ENCODE peak calls at places on chromosomes 16 and 17, in nine cellular contexts. O is naive B cell; Q is hypothalamus; F is ACHN; D is SK-N-MC; C is non-pigmented ciliary epithelial cell; V is stimulated activated CD8-positive, alpha-beta memory T cell treated with anti-CD3 and anti-CD28 coated beads, Interleukin-4, amount 100 ng/mL, for 1 hour; S is AG08396; T is activated CD4-positive, CD25-positive, alpha-beta regulatory T cell. A is an unnamed sample.

GRCh38 chr16:57530104-57530522 is 6.3 kb downstream of the CCDC102A start:
- DNase-seq in V (no peak), C (no peak), O (peak), D (no peak), F (peak), T (peak), S (peak), Q (no peak), A (no peak)

GRCh38 chr17:57762375-57762916 is 17.3 kb upstream of the CCDC182 start:
- DNase-seq in D (no peak), Q (no peak), S (no peak), F (no peak), O (no peak), C (no peak), T (no peak), V (no peak), A (no peak)

GRCh38 chr17:73511716-73512115 is 132.5 kb downstream of the SDK2 start:
- DNase-seq in V (no peak), O (no peak), T (no peak), D (no peak), S (no peak), C (no peak), Q (no peak), F (no peak), A (no peak)

GRCh38 chr16:68227183-68227793 is 8.6 kb downstream of the ESRP2 start:
- DNase-seq in F (no peak), O (no peak), Q (no peak), S (no peak), C (no peak), D (no peak), V (no peak), T (no peak), A (no peak)

GRCh38 chr17:68480885-68481284 is 23.6 kb upstream of the WIPI1 start:
- DNase-seq in V (no peak), Q (no peak), F (no peak), T (no peak), S (no peak), D (no peak), O (no peak), C (no peak), A (no peak)

GRCh38 chr17:72404872-72405271 is 284.1 kb downstream of the SOX9 start:
- DNase-seq in S (no peak), F (no peak), D (no peak), V (no peak), O (no peak), C (peak), T (no peak), Q (no peak), A (no peak)

GRCh38 chr16:4339909-4340308 is 11.2 kb downstream of the PAM16 start:
- DNase-seq in D (no peak), O (no peak), T (no peak), Q (no peak), C (no peak), F (no peak), S (no peak), V (no peak), A (peak)

GRCh38 chr17:65154770-65155589 is 17.8 kb downstream of the RGS9 start:
- DNase-seq in T (no peak), V (no peak), Q (no peak), O (peak), D (no peak), C (no peak), S (peak), F (peak), A (no peak)

GRCh38 chr16:63998-64913 is 8.2 kb downstream of the RHBDF1 start:
- DNase-seq in Q (no peak), V (no peak), T (no peak), S (no peak), C (no peak), O (no peak), F (no peak), D (no peak), A (no peak)

GRCh38 chr17:2780256-2780655 is 16.0 kb upstream of the RAP1GAP2 start:
- DNase-seq in C (no peak), O (no peak), F (no peak), T (no peak), V (no peak), Q (no peak), S (no peak), D (no peak), A (no peak)

GRCh38 chr17:69654981-69655581 is 240.6 kb downstream of the MAP2K6 start:
- DNase-seq in V (no peak), T (no peak), F (peak), O (no peak), S (peak), D (no peak), Q (no peak), C (no peak), A (no peak)

GRCh38 chr17:66555605-66556004 is 253.2 kb downstream of the PRKCA start:
- DNase-seq in F (no peak), T (no peak), D (no peak), C (no peak), V (no peak), O (no peak), S (no peak), Q (no peak), A (no peak)

GRCh38 chr16:71882505-71883192 is 1.3 kb downstream of the ZNF821 start:
- DNase-seq in Q (peak), O (peak), D (no peak), T (peak), V (peak), S (peak), F (peak), C (peak), A (no peak)

GRCh38 chr16:48318630-48319029 is 66.6 kb downstream of the SIAH1 start:
- DNase-seq in C (peak), O (peak), Q (peak), S (no peak), T (no peak), F (no peak), V (no peak), D (no peak), A (no peak)

GRCh38 chr17:2892305-2892971 is 96.2 kb downstream of the RAP1GAP2 start:
- DNase-seq in O (no peak), S (peak), D (no peak), V (no peak), F (peak), T (no peak), Q (no peak), C (peak), A (no peak)

GRCh38 chr17:5418858-5419355 is 555 bp downstream of the NUP88 start:
- DNase-seq in V (peak), C (no peak), O (peak), T (peak), D (no peak), Q (no peak), S (no peak), F (peak), A (no peak)

GRCh38 chr17:20721151-20721550 is 141.6 kb downstream of the CDRT15L2 start:
- DNase-seq in O (no peak), V (no peak), D (no peak), S (no peak), C (no peak), T (no peak), Q (no peak), F (no peak), A (no peak)

GRCh38 chr16:89303604-89304003 is 86.1 kb downstream of the ZNF778 start:
- DNase-seq in S (no peak), D (no peak), T (no peak), O (peak), V (no peak), F (no peak), Q (no peak), C (no peak), A (no peak)

GRCh38 chr17:78242024-78242742 is 10.8 kb downstream of the TMEM235 start:
- DNase-seq in O (peak), F (no peak), Q (no peak), T (no peak), D (no peak), S (no peak), C (no peak), V (no peak), A (no peak)

GRCh38 chr16:29807426-29808218 is 1.3 kb downstream of the MAZ start:
- DNase-seq in F (peak), T (peak), V (peak), O (peak), D (peak), C (peak), Q (peak), S (peak), A (peak)

GRCh38 chr17:4142107-4142900 is 526 bp downstream of the ZZEF1 start:
- DNase-seq in V (peak), C (no peak), Q (no peak), D (no peak), T (peak), O (no peak), F (peak), S (peak), A (peak)

GRCh38 chr16:70684146-70685060 is 1.4 kb downstream of the MTSS2 start:
- DNase-seq in V (no peak), Q (peak), D (no peak), T (no peak), C (no peak), O (no peak), S (no peak), F (no peak), A (no peak)

GRCh38 chr16:65153365-65154105 is 31.7 kb upstream of the CDH11 start:
- DNase-seq in S (no peak), Q (no peak), T (no peak), F (no peak), V (no peak), C (no peak), O (no peak), D (no peak), A (no peak)

GRCh38 chr16:3158498-3159314 is 23.9 kb downstream of the ZNF213 start:
- DNase-seq in O (peak), F (peak), D (no peak), S (peak), C (no peak), Q (no peak), V (peak), T (peak), A (peak)

GRCh38 chr17:67362173-67362572 is 4.2 kb downstream of the PSMD12 start:
- DNase-seq in F (no peak), D (no peak), S (no peak), V (no peak), O (no peak), C (no peak), T (no peak), Q (no peak), A (no peak)

GRCh38 chr16:51540259-51540658 is 389.2 kb upstream of the SALL1 start:
- DNase-seq in D (no peak), O (no peak), S (no peak), T (no peak), C (no peak), F (no peak), Q (no peak), V (no peak), A (no peak)

GRCh38 chr17:72515291-72516065 is 394.7 kb downstream of the SOX9 start:
- DNase-seq in Q (no peak), O (no peak), T (no peak), D (no peak), C (no peak), S (peak), V (no peak), F (peak), A (no peak)

GRCh38 chr17:12320286-12320685 is 299.6 kb downstream of the MAP2K4 start:
- DNase-seq in V (no peak), S (peak), O (no peak), T (no peak), Q (no peak), C (no peak), F (no peak), D (no peak), A (no peak)

GRCh38 chr16:77558786-77559185 is 124.0 kb upstream of the ADAMTS18 start:
- DNase-seq in C (no peak), D (no peak), Q (no peak), F (no peak), O (no peak), V (no peak), S (no peak), T (no peak), A (no peak)

GRCh38 chr17:72299092-72299491 is 178.3 kb downstream of the SOX9 start:
- DNase-seq in S (no peak), V (no peak), C (no peak), D (no peak), T (no peak), O (no peak), Q (no peak), F (no peak), A (no peak)

GRCh38 chr16:87216824-87217205 is 100.4 kb downstream of the C16orf95 start:
- DNase-seq in C (no peak), Q (no peak), F (peak), T (no peak), S (no peak), D (no peak), O (no peak), V (no peak), A (no peak)

GRCh38 chr16:65658339-65659275 is 536.7 kb upstream of the CDH11 start:
- DNase-seq in F (no peak), C (peak), Q (no peak), D (no peak), V (no peak), S (peak), T (no peak), O (no peak), A (no peak)

GRCh38 chr16:55678061-55678935 is 22.5 kb downstream of the SLC6A2 start:
- DNase-seq in Q (peak), D (no peak), F (no peak), S (no peak), C (no peak), V (no peak), T (no peak), O (no peak), A (no peak)